ENCODE peak calls at places on chromosome 15, in seven cellular contexts. C, E, W, I, U, T and R are unnamed samples.

GRCh38 chr15:78790027-78790426 is 21.2 kb downstream of the ADAMTS7 start:
- DNase-seq in C (no peak), E (no peak), W (no peak), I (no peak), U (no peak), T (no peak), R (no peak)

GRCh38 chr15:58793862-58794261 is 22.8 kb downstream of the MINDY2 start:
- DNase-seq in C (no peak), E (no peak), W (no peak), I (peak), U (peak), T (no peak), R (no peak)

GRCh38 chr15:55218068-55218467 is 21.3 kb upstream of the RSL24D1 start:
- DNase-seq in C (no peak), E (no peak), W (no peak), I (no peak), U (no peak), T (no peak), R (no peak)

GRCh38 chr15:58475573-58476524 is 44.1 kb downstream of the LIPC start:
- DNase-seq in C (no peak), E (no peak), W (no peak), I (peak), U (peak), T (no peak), R (no peak)

GRCh38 chr15:39096608-39097007 is 484.3 kb upstream of the THBS1 start:
- DNase-seq in C (no peak), E (no peak), W (no peak), I (no peak), U (no peak), T (no peak), R (no peak)

GRCh38 chr15:51681303-51681963 is at the start of gene SCG3:
- DNase-seq in C (no peak), E (peak), W (peak), I (peak), U (peak), T (peak), R (peak)

GRCh38 chr15:101128191-101128590 is 123.7 kb downstream of the CHSY1 start:
- DNase-seq in C (peak), E (no peak), W (no peak), I (peak), U (peak), T (no peak), R (no peak)

GRCh38 chr15:61396235-61396927 is 167.3 kb upstream of the RORA start:
- DNase-seq in C (no peak), E (no peak), W (no peak), I (no peak), U (no peak), T (no peak), R (no peak)

GRCh38 chr15:39530446-39531342 is 50.2 kb upstream of the THBS1 start:
- DNase-seq in C (no peak), E (no peak), W (no peak), I (peak), U (no peak), T (no peak), R (no peak)

GRCh38 chr15:89088605-89089315 is 504 bp downstream of the ABHD2 start:
- DNase-seq in C (no peak), E (no peak), W (peak), I (no peak), U (no peak), T (no peak), R (peak)

GRCh38 chr15:97652700-97653167 is 307.8 kb upstream of the ARRDC4 start:
- DNase-seq in C (no peak), E (peak), W (no peak), I (no peak), U (no peak), T (no peak), R (no peak)

GRCh38 chr15:59492389-59493377 is 54.7 kb downstream of the FAM81A start:
- DNase-seq in C (peak), E (peak), W (peak), I (peak), U (peak), T (peak), R (peak)

GRCh38 chr15:87365221-87365620 is 891.3 kb downstream of the NTRK3 start:
- DNase-seq in C (peak), E (no peak), W (no peak), I (peak), U (peak), T (no peak), R (no peak)

GRCh38 chr15:90711418-90711824 is 5.7 kb upstream of the BLM start:
- DNase-seq in C (no peak), E (no peak), W (no peak), I (no peak), U (no peak), T (no peak), R (no peak)

GRCh38 chr15:66798426-66799061 is 96.5 kb downstream of the SMAD6 start:
- DNase-seq in C (no peak), E (no peak), W (peak), I (peak), U (no peak), T (no peak), R (no peak)

GRCh38 chr15:57259511-57260143 is 116.7 kb upstream of the CGNL1 start:
- DNase-seq in C (no peak), E (peak), W (no peak), I (no peak), U (no peak), T (no peak), R (no peak)

GRCh38 chr15:57421110-57421509 is 44.8 kb downstream of the CGNL1 start:
- DNase-seq in C (no peak), E (no peak), W (no peak), I (no peak), U (no peak), T (no peak), R (no peak)

GRCh38 chr15:72847806-72848205 is 64.2 kb upstream of the ADPGK start:
- DNase-seq in C (no peak), E (no peak), W (no peak), I (no peak), U (no peak), T (no peak), R (no peak)

GRCh38 chr15:91049378-91050127 is 27.2 kb upstream of the VPS33B start:
- DNase-seq in C (peak), E (peak), W (no peak), I (peak), U (peak), T (peak), R (peak)

GRCh38 chr15:74781673-74782595 is at the start of gene CSK:
- DNase-seq in C (no peak), E (peak), W (peak), I (peak), U (no peak), T (peak), R (peak)

GRCh38 chr15:93018574-93018973 is 70.4 kb downstream of the RGMA start:
- DNase-seq in C (no peak), E (no peak), W (no peak), I (peak), U (no peak), T (no peak), R (no peak)

GRCh38 chr15:80669599-80670273 is 25.4 kb upstream of the ABHD17C start:
- DNase-seq in C (peak), E (no peak), W (no peak), I (peak), U (no peak), T (peak), R (peak)

GRCh38 chr15:96043586-96044171 is 286.8 kb upstream of the NR2F2 start:
- DNase-seq in C (no peak), E (no peak), W (no peak), I (no peak), U (no peak), T (no peak), R (no peak)

GRCh38 chr15:96046620-96047240 is 283.8 kb upstream of the NR2F2 start:
- DNase-seq in C (no peak), E (no peak), W (no peak), I (no peak), U (no peak), T (no peak), R (no peak)

GRCh38 chr15:96049766-96050165 is 280.7 kb upstream of the NR2F2 start:
- DNase-seq in C (no peak), E (no peak), W (no peak), I (no peak), U (no peak), T (no peak), R (no peak)

GRCh38 chr15:96049323-96049722 is 281.2 kb upstream of the NR2F2 start:
- DNase-seq in C (no peak), E (no peak), W (no peak), I (no peak), U (no peak), T (no peak), R (no peak)

GRCh38 chr15:96047255-96047931 is 283.1 kb upstream of the NR2F2 start:
- DNase-seq in C (peak), E (no peak), W (no peak), I (peak), U (peak), T (no peak), R (no peak)
- TF ChIP-seq CTCF in C (peak), E (no peak), W (no peak), I (peak), U (peak), T (no peak), R (no peak)

GRCh38 chr15:64096486-64097431 is 977 bp downstream of the SNX1 start:
- DNase-seq in C (no peak), E (no peak), W (no peak), I (peak), U (peak), T (no peak), R (no peak)
- TF ChIP-seq CTCF in C (peak), E (no peak), W (no peak), I (peak), U (peak), T (no peak), R (no peak)

GRCh38 chr15:33988384-33988783 is 20.1 kb downstream of the CHRM5 start:
- DNase-seq in C (no peak), E (no peak), W (no peak), I (no peak), U (no peak), T (no peak), R (no peak)

GRCh38 chr15:33994005-33994615 is 25.8 kb downstream of the CHRM5 start:
- DNase-seq in C (no peak), E (peak), W (no peak), I (peak), U (no peak), T (no peak), R (no peak)
- TF ChIP-seq CTCF in C (peak), E (peak), W (no peak), I (peak), U (peak), T (peak), R (peak)

GRCh38 chr15:28913171-28913765 is 27.5 kb downstream of the APBA2 start:
- DNase-seq in C (no peak), E (no peak), W (peak), I (no peak), U (no peak), T (no peak), R (no peak)
- TF ChIP-seq CTCF in C (peak), E (no peak), W (no peak), I (no peak), U (peak), T (no peak), R (no peak)

DNA sequence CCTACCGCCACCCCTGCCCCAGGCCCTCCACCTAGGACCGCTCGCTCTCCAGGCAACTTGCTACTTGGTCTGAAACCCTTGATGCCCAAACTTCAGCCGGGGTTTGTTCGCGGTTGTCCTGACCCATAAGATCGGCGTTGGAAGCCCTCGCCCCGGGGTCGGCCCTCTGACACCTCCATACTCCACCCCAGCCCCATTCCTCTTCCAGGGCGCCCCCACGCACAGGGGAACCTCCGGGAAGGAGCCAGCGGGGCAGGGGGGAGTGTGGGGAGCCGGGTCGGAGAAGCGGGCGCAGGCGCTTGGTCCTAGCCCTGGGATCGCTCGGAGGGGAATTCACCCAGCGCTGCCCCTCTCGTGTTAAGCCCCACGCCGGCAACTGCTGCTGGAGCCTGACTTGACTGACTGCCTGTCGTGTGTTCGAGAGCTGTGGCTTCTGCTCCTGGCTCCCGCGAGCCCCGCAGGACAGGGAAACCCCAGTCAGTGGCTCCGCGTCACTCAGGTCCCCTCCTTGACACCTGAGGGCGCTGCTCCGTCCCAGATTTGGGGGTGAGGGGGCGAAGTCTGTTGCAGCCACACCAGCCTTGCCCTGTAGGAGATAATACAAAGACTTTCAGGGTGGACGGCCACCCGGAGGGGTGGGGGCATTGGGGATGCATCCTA is 675 bp downstream of the RYR3 start:
- DNase-seq in C (no peak), E (peak), W (no peak), I (no peak), U (no peak), T (no peak), R (no peak)
- TF ChIP-seq CTCF in C (no peak), E (no peak), W (no peak), I (no peak), U (no peak), T (no peak), R (no peak)

GRCh38 chr15:85414495-85414894 is 34.1 kb downstream of the AKAP13 start:
- DNase-seq in C (no peak), E (no peak), W (no peak), I (peak), U (no peak), T (peak), R (peak)
- TF ChIP-seq CTCF in C (peak), E (no peak), W (peak), I (no peak), U (no peak), T (peak), R (peak)

GRCh38 chr15:70433583-70434288 is 329.6 kb downstream of the UACA start:
- DNase-seq in C (no peak), E (no peak), W (peak), I (no peak), U (no peak), T (no peak), R (no peak)
- TF ChIP-seq CTCF in C (no peak), E (no peak), W (no peak), I (no peak), U (no peak), T (no peak), R (no peak)